ENCODE peak calls at places on chromosomes 6 and 20, in eight cellular contexts. E is hepatocyte, O is SK-N-SH, X is GM23248, Y is MM.1S, H is PC-3, A is GM23338, G is HCT116. W is an unnamed sample.

GRCh38 chr20:38221041-38221589 is 39.4 kb downstream of the KIAA1755 start:
- DNase-seq in Y (peak), H (peak), A (peak), E (peak), X (peak), O (peak), G (peak), W (peak)

GRCh38 chr20:18632196-18632789 is 44.4 kb downstream of the DTD1 start:
- DNase-seq in X (peak), Y (peak), E (peak), H (peak), A (peak), O (peak), G (peak), W (peak)

GRCh38 chr6:3442444-3443220 is 14.2 kb downstream of the SLC22A23 start:
- DNase-seq in X (peak), A (no peak), H (peak), G (no peak), Y (no peak), O (no peak), E (peak), W (no peak)

GRCh38 chr6:168871535-168872106 is 382.0 kb downstream of the THBS2 start:
- DNase-seq in Y (no peak), H (no peak), A (no peak), O (no peak), G (no peak), E (no peak), X (no peak), W (no peak)

GRCh38 chr20:25081730-25082497 is at the start of gene VSX1:
- DNase-seq in G (no peak), H (no peak), O (peak), E (no peak), Y (no peak), A (peak), X (no peak), W (peak)

GRCh38 chr6:83270971-83271714 is 78.0 kb downstream of the RWDD2A start:
- DNase-seq in X (peak), O (no peak), H (peak), A (no peak), G (peak), Y (no peak), E (no peak), W (no peak)

GRCh38 chr6:22152871-22153270 is 144.0 kb downstream of the PRL start:
- DNase-seq in Y (no peak), A (no peak), X (no peak), G (no peak), E (no peak), O (no peak), H (no peak), W (no peak)

GRCh38 chr6:88842320-88842719 is 121.1 kb downstream of the RNGTT start:
- DNase-seq in O (no peak), Y (no peak), A (no peak), H (no peak), X (no peak), G (no peak), E (no peak), W (no peak)

GRCh38 chr6:44157152-44157521 is 1.5 kb upstream of the CAPN11 start:
- DNase-seq in X (no peak), G (no peak), O (no peak), E (no peak), H (no peak), A (no peak), Y (no peak), W (no peak)

GRCh38 chr20:21161926-21162325 is 36.0 kb downstream of the KIZ start:
- DNase-seq in H (no peak), X (no peak), O (no peak), A (no peak), G (no peak), E (no peak), Y (no peak), W (no peak)

GRCh38 chr6:34138191-34138590 is 7.7 kb downstream of the GRM4 start:
- DNase-seq in O (no peak), A (peak), Y (no peak), H (no peak), G (no peak), X (no peak), E (no peak), W (no peak)

GRCh38 chr20:3082306-3082951 is 2.1 kb downstream of the AVP start:
- DNase-seq in H (no peak), Y (no peak), E (peak), A (peak), G (no peak), X (peak), O (peak), W (peak)

GRCh38 chr20:59600472-59600871 is 3.9 kb upstream of the PHACTR3 start:
- DNase-seq in X (no peak), H (no peak), A (no peak), Y (no peak), E (no peak), G (no peak), O (no peak), W (no peak)

GRCh38 chr6:69647726-69648125 is 149.1 kb downstream of the LMBRD1 start:
- DNase-seq in Y (no peak), E (no peak), H (peak), G (no peak), A (no peak), O (no peak), X (no peak), W (no peak)

GRCh38 chr6:52136934-52137467 is 49.2 kb upstream of the IL17A start:
- DNase-seq in H (no peak), G (no peak), A (peak), E (no peak), X (no peak), O (no peak), Y (no peak), W (no peak)

GRCh38 chr20:4728121-4728520 is 6.4 kb downstream of the PRND start:
- DNase-seq in H (peak), O (no peak), A (no peak), X (peak), E (no peak), Y (no peak), G (no peak), W (no peak)

GRCh38 chr6:136945626-136946235 is 23.6 kb downstream of the SLC35D3 start:
- DNase-seq in H (no peak), G (no peak), Y (no peak), X (no peak), O (no peak), E (no peak), A (no peak), W (no peak)

GRCh38 chr6:70738028-70738427 is 70.3 kb downstream of the SMAP1 start:
- DNase-seq in H (no peak), E (no peak), A (no peak), G (no peak), Y (no peak), O (no peak), X (peak), W (no peak)

GRCh38 chr6:106512048-106512957 is 117.0 kb downstream of the RTN4IP1 start:
- DNase-seq in E (peak), A (peak), G (no peak), Y (peak), O (peak), H (peak), X (peak), W (peak)

GRCh38 chr6:42338573-42339218 is 113.0 kb downstream of the TRERF1 start:
- DNase-seq in H (peak), E (peak), A (no peak), G (peak), O (no peak), X (peak), Y (no peak), W (no peak)

GRCh38 chr6:137767931-137768690 is 98.9 kb upstream of the TNFAIP3 start:
- DNase-seq in X (peak), A (no peak), E (no peak), G (no peak), Y (peak), H (no peak), O (no peak), W (no peak)

GRCh38 chr6:11833626-11834592 is 55.3 kb upstream of the ADTRP start:
- DNase-seq in Y (peak), X (no peak), H (no peak), E (no peak), O (no peak), G (no peak), A (peak), W (no peak)

GRCh38 chr6:142756215-142756630 is 188.8 kb downstream of the HIVEP2 start:
- DNase-seq in E (no peak), G (peak), H (peak), A (peak), X (peak), O (no peak), Y (no peak), W (no peak)

GRCh38 chr6:155444952-155445903 is 10.4 kb downstream of the NOX3 start:
- DNase-seq in X (no peak), A (no peak), H (no peak), G (no peak), O (no peak), Y (no peak), E (no peak), W (no peak)

GRCh38 chr6:129500958-129501381 is 209.0 kb downstream of the ARHGAP18 start:
- DNase-seq in E (no peak), O (peak), G (peak), X (peak), A (peak), H (peak), Y (no peak), W (peak)

GRCh38 chr6:34189806-34190503 is 44.1 kb upstream of the GRM4 start:
- DNase-seq in H (no peak), E (no peak), X (no peak), A (no peak), G (no peak), O (no peak), Y (no peak), W (no peak)

GRCh38 chr20:58026361-58026760 is 202.1 kb downstream of the ANKRD60 start:
- DNase-seq in E (no peak), O (no peak), A (no peak), Y (no peak), X (no peak), H (no peak), G (no peak), W (no peak)

GRCh38 chr20:2879148-2879547 is 5.9 kb downstream of the PTPRA start:
- DNase-seq in H (peak), X (peak), G (no peak), O (no peak), A (no peak), E (no peak), Y (no peak), W (no peak)

GRCh38 chr6:15533379-15534044 is 129.3 kb downstream of the DTNBP1 start:
- DNase-seq in H (no peak), A (no peak), O (no peak), X (peak), Y (no peak), G (no peak), E (no peak), W (no peak)
- TF ChIP-seq EZH2phosphoT487 in H (no peak), A (no peak), O (no peak), X (no peak), Y (no peak), G (no peak), E (no peak), W (no peak)

GRCh38 chr20:44423480-44423879 is 52.2 kb upstream of the TTPAL start:
- DNase-seq in E (no peak), H (no peak), X (no peak), O (no peak), A (no peak), Y (no peak), G (no peak), W (no peak)
- TF ChIP-seq EZH2phosphoT487 in E (no peak), H (no peak), X (no peak), O (no peak), A (no peak), Y (no peak), G (no peak), W (no peak)

GRCh38 chr6:109008537-109008950 is 86.1 kb downstream of the SESN1 start:
- DNase-seq in A (no peak), E (peak), H (no peak), O (no peak), G (no peak), Y (no peak), X (peak), W (no peak)
- TF ChIP-seq EZH2phosphoT487 in A (no peak), E (no peak), H (no peak), O (no peak), G (no peak), Y (no peak), X (no peak), W (no peak)

GRCh38 chr20:37011147-37011546 is 59.6 kb upstream of the SAMHD1 start:
- DNase-seq in A (no peak), O (no peak), X (no peak), E (no peak), G (no peak), Y (no peak), H (no peak), W (no peak)

DNA sequence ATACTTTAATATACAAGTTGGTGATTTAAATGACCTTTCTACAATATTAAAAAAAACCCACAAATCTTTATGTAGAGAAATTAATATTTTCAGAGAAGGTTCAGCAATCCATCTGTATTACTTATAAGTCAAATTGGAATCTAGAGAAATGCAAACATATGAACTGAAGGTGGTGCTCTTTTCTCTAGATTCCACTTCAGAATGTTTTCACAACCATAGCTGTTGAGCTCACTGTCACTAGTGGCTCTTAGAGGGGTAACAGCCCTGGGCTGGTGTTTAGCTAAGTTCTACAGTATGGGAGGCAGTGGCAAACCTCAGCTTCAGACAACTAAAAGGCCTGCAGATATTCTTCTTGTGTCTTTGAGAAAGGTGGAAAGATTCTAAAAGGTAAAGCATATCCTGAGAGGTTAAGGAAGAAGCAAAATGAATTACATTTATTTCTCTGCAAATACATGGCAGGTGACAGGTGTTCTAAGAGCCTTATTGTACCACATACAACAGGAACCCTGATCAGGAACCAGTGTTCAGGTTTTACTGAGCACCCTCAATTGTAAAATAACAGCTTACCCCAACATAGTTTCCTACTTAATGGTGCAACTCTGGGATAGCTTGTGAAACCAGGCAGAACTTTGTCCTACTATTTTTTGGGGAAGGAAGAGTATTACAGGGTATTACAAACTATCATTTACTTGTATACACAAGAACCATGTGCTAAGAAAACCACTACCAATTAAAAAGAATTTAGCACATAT is 56.6 kb upstream of the SAMHD1 start:
- DNase-seq in Y (peak), E (peak), G (no peak), X (peak), H (peak), A (no peak), O (peak), W (no peak)
- TF ChIP-seq EZH2phosphoT487 in Y (no peak), E (no peak), G (no peak), X (no peak), H (no peak), A (no peak), O (no peak), W (no peak)

GRCh38 chr6:138988469-138988834 is 399 bp upstream of the REPS1 start:
- DNase-seq in X (no peak), Y (peak), E (no peak), O (no peak), G (no peak), H (no peak), A (no peak), W (peak)
- TF ChIP-seq EZH2phosphoT487 in X (no peak), Y (no peak), E (no peak), O (no peak), G (no peak), H (no peak), A (no peak), W (no peak)

DNA sequence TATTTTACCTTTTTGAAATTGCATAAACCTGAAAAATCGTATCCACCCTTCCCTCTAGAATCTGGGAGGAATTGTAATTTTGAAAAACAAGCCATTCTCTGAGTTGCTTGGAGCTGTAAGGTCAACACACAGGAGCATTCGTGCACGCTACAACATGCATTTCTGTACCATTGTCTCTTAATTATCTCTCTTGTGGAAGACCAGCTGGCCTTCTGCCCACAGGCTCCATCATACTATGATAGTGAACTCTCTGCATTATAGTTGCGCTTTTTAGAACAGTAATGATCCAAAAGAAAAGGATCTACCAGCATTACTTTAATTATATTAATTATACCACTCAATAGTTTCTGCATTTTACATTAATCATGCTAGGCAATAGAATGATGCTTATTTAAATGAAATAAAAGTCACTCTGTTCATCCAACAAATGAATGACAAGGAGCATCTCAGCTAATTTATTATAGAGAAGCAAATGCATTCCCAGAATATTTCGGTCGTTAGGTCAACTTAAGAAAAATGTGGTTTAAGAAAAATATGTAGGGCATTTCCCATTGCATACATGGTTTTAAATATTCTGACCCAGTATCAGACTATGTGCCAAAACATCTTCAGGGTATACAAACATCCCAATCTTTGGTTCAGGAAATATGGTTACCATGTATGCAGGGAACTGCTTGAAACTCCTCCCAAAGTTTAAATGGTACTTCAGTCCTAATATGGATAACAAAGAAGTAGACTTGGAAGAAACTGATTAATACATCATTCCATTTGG is 263.5 kb downstream of the TFAP2A start:
- DNase-seq in H (peak), O (no peak), X (no peak), E (no peak), Y (no peak), A (no peak), G (no peak), W (no peak)
- TF ChIP-seq EZH2phosphoT487 in H (no peak), O (no peak), X (no peak), E (no peak), Y (no peak), A (no peak), G (no peak), W (no peak)

GRCh38 chr6:38974389-38975133 is 74.0 kb upstream of the GLP1R start:
- DNase-seq in O (no peak), E (peak), X (peak), G (no peak), A (no peak), Y (no peak), H (peak), W (no peak)

GRCh38 chr6:38973178-38974057 is 75.2 kb upstream of the GLP1R start:
- DNase-seq in H (peak), G (peak), A (peak), O (peak), E (peak), X (peak), Y (peak), W (peak)

DNA sequence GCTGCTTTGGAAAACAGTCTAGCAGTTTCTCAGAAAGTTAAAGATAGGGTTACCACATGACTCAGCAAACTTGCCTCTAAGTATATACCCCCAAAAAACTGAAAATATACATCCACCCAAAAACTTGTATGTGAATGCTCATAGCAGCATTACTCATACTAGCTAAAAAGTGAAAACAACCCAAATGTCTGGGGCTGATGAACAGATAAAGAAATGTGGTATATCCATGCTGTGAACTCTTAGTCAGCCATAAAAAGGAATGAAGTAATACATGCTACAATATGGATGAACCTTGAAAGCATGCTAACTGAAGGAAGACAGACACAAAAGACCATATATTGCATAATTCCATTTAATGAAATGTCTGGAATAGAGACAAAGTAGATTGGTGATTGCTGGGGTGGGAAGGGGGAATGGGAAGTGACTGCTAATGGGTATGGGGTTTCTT is 79.9 kb upstream of the GLP1R start:
- DNase-seq in G (no peak), A (no peak), Y (no peak), O (no peak), H (no peak), E (no peak), X (no peak), W (no peak)
- TF ChIP-seq EZH2phosphoT487 in G (no peak), A (no peak), Y (no peak), O (no peak), H (no peak), E (no peak), X (no peak), W (no peak)

GRCh38 chr6:146990284-146990683 is 213.9 kb upstream of the STXBP5 start:
- DNase-seq in A (no peak), O (no peak), Y (no peak), H (no peak), G (no peak), E (no peak), X (peak), W (no peak)
- TF ChIP-seq EZH2phosphoT487 in A (no peak), O (no peak), Y (no peak), H (no peak), G (no peak), E (no peak), X (no peak), W (no peak)